ENCODE peak calls at places on chromosomes 4 and X, in six cellular contexts. E is choroid plexus epithelial cell, P is pancreas, G is Peyer's patch, S is brain microvascular endothelial cell, X is Panc1. V is an unnamed sample.

GRCh38 chr4:89509708-89510269 is 202.2 kb upstream of the GPRIN3 start:
- DNase-seq in E (peak), P (no peak), G (no peak), S (peak), X (no peak), V (peak)

GRCh38 chr4:7390906-7391636 is 43.7 kb downstream of the PSAPL1 start:
- DNase-seq in E (no peak), P (no peak), G (peak), S (no peak), X (no peak), V (no peak)

GRCh38 chr4:170979736-170980135 is 833.5 kb upstream of the GALNTL6 start:
- DNase-seq in E (peak), P (no peak), G (no peak), S (peak), X (no peak), V (no peak)

GRCh38 chrX:1477801-1478458 is 25.2 kb upstream of the ASMTL start:
- DNase-seq in E (no peak), P (no peak), G (no peak), S (no peak), X (no peak), V (no peak)

GRCh38 chr4:38385286-38386010 is 278.6 kb upstream of the KLF3 start:
- DNase-seq in E (no peak), P (peak), G (no peak), S (no peak), X (no peak), V (peak)

GRCh38 chrX:130393451-130394074 is 8.1 kb upstream of the GPR119 start:
- DNase-seq in E (peak), P (peak), G (no peak), S (peak), X (peak), V (peak)

GRCh38 chrX:136909119-136909705 is 28.7 kb upstream of the RBMX start:
- DNase-seq in E (peak), P (peak), G (peak), S (peak), X (peak), V (peak)

GRCh38 chr4:33941854-33942253 is 2302.5 kb downstream of the ARAP2 start:
- DNase-seq in E (no peak), P (no peak), G (no peak), S (no peak), X (no peak), V (peak)

GRCh38 chr4:3688018-3688998 is 77.9 kb upstream of the ADRA2C start:
- DNase-seq in E (no peak), P (no peak), G (peak), S (no peak), X (no peak), V (no peak)

GRCh38 chr4:165740911-165741310 is 132.1 kb upstream of the TLL1 start:
- DNase-seq in E (no peak), P (no peak), G (no peak), S (no peak), X (no peak), V (no peak)

GRCh38 chrX:10158279-10158939 is 1.6 kb downstream of the CLCN4 start:
- DNase-seq in E (no peak), P (no peak), G (no peak), S (no peak), X (no peak), V (no peak)

GRCh38 chr4:75030028-75030427 is 97.1 kb downstream of the PARM1 start:
- DNase-seq in E (no peak), P (no peak), G (no peak), S (no peak), X (no peak), V (no peak)

GRCh38 chr4:115537387-115537786 is 424.0 kb upstream of the NDST4 start:
- DNase-seq in E (peak), P (no peak), G (no peak), S (no peak), X (no peak), V (peak)

GRCh38 chr4:188246488-188246887 is 107.2 kb downstream of the TRIML1 start:
- DNase-seq in E (no peak), P (no peak), G (no peak), S (no peak), X (no peak), V (no peak)

GRCh38 chr4:4625488-4625887 is 83.6 kb upstream of the STX18 start:
- DNase-seq in E (peak), P (no peak), G (no peak), S (peak), X (no peak), V (no peak)

GRCh38 chr4:15362541-15362940 is 65.3 kb upstream of the C1QTNF7 start:
- DNase-seq in E (no peak), P (no peak), G (no peak), S (no peak), X (no peak), V (no peak)

GRCh38 chrX:41475611-41476241 is 28.6 kb downstream of the NYX start:
- DNase-seq in E (peak), P (no peak), G (no peak), S (no peak), X (no peak), V (no peak)

GRCh38 chrX:150365953-150366911 is 3.1 kb downstream of the MAMLD1 start:
- DNase-seq in E (peak), P (peak), G (no peak), S (peak), X (no peak), V (no peak)

GRCh38 chr4:77010841-77011354 is 61.3 kb downstream of the SEPTIN11 start:
- DNase-seq in E (peak), P (no peak), G (no peak), S (peak), X (no peak), V (peak)

GRCh38 chrX:133555796-133556458 is 140.6 kb upstream of the GPC4 start:
- DNase-seq in E (no peak), P (no peak), G (no peak), S (no peak), X (no peak), V (no peak)

GRCh38 chrX:52346462-52347165 is 22.2 kb upstream of the XAGE2 start:
- DNase-seq in E (peak), P (no peak), G (no peak), S (peak), X (peak), V (peak)

GRCh38 chr4:169085015-169085414 is 75.0 kb upstream of the CBR4 start:
- DNase-seq in E (no peak), P (no peak), G (no peak), S (no peak), X (no peak), V (no peak)

GRCh38 chr4:88226143-88226542 is 58.2 kb downstream of the PPM1K start:
- DNase-seq in E (no peak), P (no peak), G (no peak), S (no peak), X (no peak), V (peak)

GRCh38 chr4:123547167-123547817 is 150.7 kb downstream of the SPRY1 start:
- DNase-seq in E (no peak), P (peak), G (peak), S (no peak), X (no peak), V (peak)

GRCh38 chrX:114450911-114451310 is 133.0 kb upstream of the HTR2C start:
- DNase-seq in E (no peak), P (no peak), G (no peak), S (no peak), X (no peak), V (no peak)

GRCh38 chr4:29653221-29653620 is 1066.9 kb upstream of the PCDH7 start:
- DNase-seq in E (no peak), P (no peak), G (no peak), S (no peak), X (no peak), V (no peak)

GRCh38 chrX:12372111-12372510 is 233.8 kb downstream of the FRMPD4 start:
- DNase-seq in E (no peak), P (no peak), G (no peak), S (no peak), X (no peak), V (peak)

GRCh38 chr4:100690812-100691211 is 173.0 kb upstream of the EMCN start:
- DNase-seq in E (no peak), P (no peak), G (no peak), S (no peak), X (no peak), V (no peak)

GRCh38 chr4:92618968-92619367 is 315.2 kb downstream of the GRID2 start:
- DNase-seq in E (no peak), P (no peak), G (no peak), S (no peak), X (no peak), V (peak)

GRCh38 chrX:116285506-116285905 is 115.0 kb downstream of the AGTR2 start:
- DNase-seq in E (peak), P (no peak), G (no peak), S (peak), X (no peak), V (peak)

GRCh38 chrX:71659342-71659741 is 8.0 kb upstream of the LOC101059915 start:
- DNase-seq in E (no peak), P (no peak), G (no peak), S (no peak), X (no peak), V (no peak)

GRCh38 chr4:154622598-154622997 is 10.1 kb upstream of the FGG start:
- DNase-seq in E (peak), P (peak), G (no peak), S (peak), X (no peak), V (peak)

GRCh38 chrX:129694805-129695204 is 40.0 kb upstream of the APLN start:
- DNase-seq in E (no peak), P (no peak), G (no peak), S (no peak), X (no peak), V (no peak)

GRCh38 chrX:119272882-119273806 is 37.1 kb downstream of the PGRMC1 start:
- DNase-seq in E (peak), P (peak), G (peak), S (peak), X (no peak), V (peak)

GRCh38 chr4:5164221-5164912 is 113.1 kb downstream of the STK32B start:
- DNase-seq in E (no peak), P (no peak), G (no peak), S (no peak), X (no peak), V (no peak)

GRCh38 chrX:19040373-19040772 is 56.5 kb upstream of the PHKA2 start:
- DNase-seq in E (no peak), P (no peak), G (no peak), S (no peak), X (no peak), V (peak)
- TF ChIP-seq CTCF in E (peak), P (no peak), G (peak), S (no peak), X (peak), V (no peak)

GRCh38 chrX:69031181-69031580 is 134.1 kb downstream of the PJA1 start:
- DNase-seq in E (no peak), P (no peak), G (no peak), S (no peak), X (no peak), V (no peak)

GRCh38 chrX:69029696-69030245 is 135.5 kb downstream of the PJA1 start:
- DNase-seq in E (no peak), P (no peak), G (no peak), S (no peak), X (no peak), V (no peak)

GRCh38 chrX:69028006-69028760 is 137.1 kb downstream of the PJA1 start:
- DNase-seq in E (no peak), P (no peak), G (no peak), S (no peak), X (no peak), V (no peak)

GRCh38 chrX:69027181-69028005 is 137.9 kb downstream of the PJA1 start:
- DNase-seq in E (peak), P (no peak), G (no peak), S (peak), X (no peak), V (peak)

DNA sequence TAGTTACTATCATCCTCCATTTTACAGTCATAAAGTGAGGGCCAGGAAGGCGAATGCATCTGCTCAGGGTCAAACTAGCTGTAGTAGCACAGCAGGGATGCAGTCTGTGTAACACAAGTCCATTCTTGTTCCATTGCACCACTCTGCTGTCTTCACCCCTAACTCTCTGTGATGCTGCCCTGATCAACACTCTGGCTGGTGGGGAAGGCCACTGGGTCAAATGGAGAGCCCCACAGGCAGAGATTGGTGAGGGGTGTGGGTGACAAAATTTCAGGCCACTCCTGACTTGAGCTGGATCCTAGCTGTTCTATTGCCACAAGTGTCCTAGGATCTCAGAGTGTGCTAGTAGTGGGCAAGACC is 136.5 kb downstream of the PJA1 start:
- DNase-seq in E (peak), P (no peak), G (no peak), S (no peak), X (no peak), V (peak)
- H3K4me3 ChIP-seq in E (no peak), P (no peak), G (no peak), S (no peak), X (no peak), V (no peak)

GRCh38 chrX:153334654-153335295 is 822 bp downstream of the ZNF275 start:
- DNase-seq in E (no peak), P (no peak), G (no peak), S (no peak), X (no peak), V (no peak)

GRCh38 chrX:153336128-153336894 is 2.4 kb downstream of the ZNF275 start:
- DNase-seq in E (no peak), P (no peak), G (no peak), S (no peak), X (no peak), V (peak)

GRCh38 chrX:153339662-153340061 is 5.7 kb downstream of the ZNF275 start:
- DNase-seq in E (no peak), P (no peak), G (no peak), S (no peak), X (no peak), V (no peak)

GRCh38 chrX:153338836-153339235 is 4.9 kb downstream of the ZNF275 start:
- DNase-seq in E (no peak), P (no peak), G (no peak), S (no peak), X (no peak), V (no peak)

DNA sequence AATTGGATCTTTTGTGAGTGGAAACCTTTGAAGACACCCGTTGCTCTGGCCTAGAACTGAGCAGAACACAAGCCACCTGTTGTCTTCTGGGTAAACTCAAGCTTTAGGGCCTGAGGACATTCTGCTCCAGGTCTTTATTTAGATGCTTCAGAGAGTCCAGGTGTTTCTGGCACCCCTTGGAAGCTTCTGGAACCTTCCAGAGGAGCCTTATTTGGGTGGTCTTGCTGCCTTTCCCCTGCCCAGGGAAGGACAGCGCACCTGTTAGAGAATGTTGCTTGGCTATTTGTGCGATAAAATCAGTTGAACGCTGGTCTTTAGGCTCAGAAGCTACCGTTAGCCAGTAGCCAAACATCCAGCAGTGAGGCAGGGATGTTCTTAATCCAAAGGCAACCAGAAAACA is 3.0 kb downstream of the ZNF275 start:
- DNase-seq in E (no peak), P (no peak), G (no peak), S (no peak), X (no peak), V (no peak)
- TF ChIP-seq CTCF in E (no peak), P (no peak), G (no peak), S (no peak), X (no peak), V (no peak)

GRCh38 chr4:151673913-151674520 is 86.8 kb downstream of the GATB start:
- DNase-seq in E (no peak), P (no peak), G (no peak), S (no peak), X (no peak), V (peak)
- H3K4me3 ChIP-seq in E (no peak), P (no peak), G (peak), S (no peak), X (no peak), V (no peak)

V was measured in bronchial epithelial cell.